ENCODE peak calls at places on chromosomes 4 and X, in nine cellular contexts. L, B, S, K, T, U, Y, O and P are unnamed samples. For H3K27me3 and H3K36me3, the result is how much of the 10 kb centered on the place peaks cover.

GRCh38 chr4:139900964-139901376 is 235.4 kb downstream of the MGST2 start:
- DNase-seq in L (no peak), B (no peak), S (no peak), K (no peak), T (no peak), U (no peak), Y (no peak), O (no peak), P (no peak)

GRCh38 chr4:124449881-124450280 is 262.7 kb downstream of the ANKRD50 start:
- DNase-seq in L (no peak), B (no peak), S (no peak), K (no peak), T (no peak), U (no peak), Y (no peak), O (no peak), P (no peak)

GRCh38 chrX:69163936-69164741 is 1.1 kb downstream of the PJA1 start:
- DNase-seq in L (peak), B (peak), S (no peak), K (peak), T (no peak), U (peak), Y (no peak), O (no peak), P (peak)

GRCh38 chr4:6410664-6411063 is 61.8 kb downstream of the PPP2R2C start:
- DNase-seq in L (no peak), B (no peak), S (no peak), K (no peak), T (no peak), U (no peak), Y (no peak), O (no peak), P (no peak)

GRCh38 chrX:139596068-139596467 is 65.5 kb downstream of the F9 start:
- DNase-seq in L (no peak), B (no peak), S (no peak), K (peak), T (no peak), U (no peak), Y (no peak), O (no peak), P (no peak)

GRCh38 chr4:83011779-83012630 is 1.4 kb upstream of the LIN54 start:
- DNase-seq in L (peak), B (peak), S (no peak), K (peak), T (peak), U (peak), Y (peak), O (no peak), P (no peak)

GRCh38 chrX:56233682-56234081 is 1.5 kb downstream of the KLF8 start:
- DNase-seq in L (peak), B (peak), S (peak), K (peak), T (peak), U (peak), Y (peak), O (peak), P (no peak)

GRCh38 chr4:118905546-118905945 is 16.9 kb downstream of the SYNPO2 start:
- DNase-seq in L (no peak), B (no peak), S (no peak), K (no peak), T (peak), U (no peak), Y (no peak), O (peak), P (no peak)

GRCh38 chr4:67437974-67438713 is 107.2 kb downstream of the CENPC start:
- DNase-seq in L (no peak), B (no peak), S (no peak), K (peak), T (no peak), U (no peak), Y (no peak), O (peak), P (no peak)

GRCh38 chr4:166277406-166277805 is 404.4 kb downstream of the TLL1 start:
- DNase-seq in L (no peak), B (no peak), S (no peak), K (no peak), T (no peak), U (no peak), Y (no peak), O (peak), P (no peak)

GRCh38 chrX:14420876-14421275 is 108.5 kb upstream of the GLRA2 start:
- DNase-seq in L (no peak), B (no peak), S (no peak), K (peak), T (no peak), U (no peak), Y (no peak), O (no peak), P (no peak)

GRCh38 chr4:185796176-185796575 is 15.8 kb downstream of the SORBS2 start:
- DNase-seq in L (no peak), B (no peak), S (no peak), K (no peak), T (no peak), U (no peak), Y (no peak), O (no peak), P (no peak)

GRCh38 chr4:40059362-40059761 is 2.7 kb downstream of the N4BP2 start:
- DNase-seq in L (no peak), B (no peak), S (no peak), K (no peak), T (no peak), U (no peak), Y (no peak), O (no peak), P (no peak)

GRCh38 chrX:119758682-119759332 is 419 bp downstream of the SOWAHD start:
- DNase-seq in L (peak), B (no peak), S (no peak), K (peak), T (no peak), U (peak), Y (no peak), O (no peak), P (peak)

GRCh38 chrX:1537031-1537715 is at the start of gene P2RY8:
- DNase-seq in L (peak), B (no peak), S (no peak), K (peak), T (peak), U (peak), Y (peak), O (no peak), P (peak)

GRCh38 chr4:176137626-176138025 is 57.8 kb downstream of the SPATA4 start:
- DNase-seq in L (no peak), B (no peak), S (no peak), K (no peak), T (no peak), U (no peak), Y (no peak), O (peak), P (no peak)

GRCh38 chrX:139204903-139205667 is 325.5 kb upstream of the F9 start:
- DNase-seq in L (no peak), B (peak), S (no peak), K (peak), T (peak), U (peak), Y (peak), O (peak), P (no peak)

GRCh38 chrX:110210417-110211139 is 107.3 kb downstream of the AMMECR1 start:
- DNase-seq in L (no peak), B (no peak), S (no peak), K (no peak), T (no peak), U (no peak), Y (no peak), O (peak), P (no peak)

GRCh38 chr4:164700471-164700870 is 53.5 kb upstream of the SMIM31 start:
- DNase-seq in L (no peak), B (peak), S (no peak), K (peak), T (peak), U (no peak), Y (no peak), O (no peak), P (no peak)

GRCh38 chr4:1511441-1512041 is 105.3 kb upstream of the NKX1-1 start:
- DNase-seq in L (peak), B (no peak), S (no peak), K (peak), T (peak), U (peak), Y (peak), O (no peak), P (no peak)

GRCh38 chr4:153785830-153786721 is 2.8 kb downstream of the SFRP2 start:
- DNase-seq in L (no peak), B (no peak), S (no peak), K (peak), T (no peak), U (no peak), Y (no peak), O (peak), P (no peak)

GRCh38 chr4:162322054-162322453 is 158.3 kb upstream of the FSTL5 start:
- DNase-seq in L (no peak), B (no peak), S (no peak), K (no peak), T (no peak), U (no peak), Y (no peak), O (no peak), P (no peak)

GRCh38 chr4:83510442-83510841 is 25.5 kb upstream of the GPAT3 start:
- DNase-seq in L (no peak), B (no peak), S (no peak), K (no peak), T (no peak), U (no peak), Y (no peak), O (no peak), P (no peak)

GRCh38 chr4:99960648-99961047 is 10.6 kb upstream of the H2AZ1 start:
- DNase-seq in L (no peak), B (no peak), S (no peak), K (peak), T (no peak), U (no peak), Y (no peak), O (no peak), P (no peak)

GRCh38 chrX:69501433-69501832 is 2.7 kb upstream of the NALF2 start:
- DNase-seq in L (no peak), B (no peak), S (no peak), K (peak), T (no peak), U (no peak), Y (no peak), O (no peak), P (no peak)

DNA sequence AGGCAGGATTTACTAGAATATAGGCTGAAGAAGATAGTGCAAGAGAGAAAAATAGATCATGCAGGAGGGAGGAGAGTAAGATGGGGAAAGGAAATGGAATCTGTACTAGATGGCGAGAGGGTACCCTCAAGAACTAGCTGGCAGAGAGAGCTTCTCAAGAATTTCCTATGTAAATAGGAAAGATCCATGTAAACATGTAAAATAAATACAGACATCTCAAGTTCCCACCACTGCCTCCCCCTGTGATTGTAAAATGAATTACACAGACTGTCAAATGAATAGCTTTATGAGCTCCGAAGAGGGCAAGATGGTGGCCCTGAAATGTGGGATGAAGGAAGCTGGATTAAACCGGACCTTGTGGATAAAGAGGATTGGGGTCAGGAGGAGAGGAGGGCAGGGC is 178.0 kb downstream of the PALLD start:
- DNase-seq in L (no peak), B (no peak), S (no peak), K (no peak), T (no peak), U (no peak), Y (no peak), O (no peak), P (no peak)
- TF ChIP-seq CTCF in L (no peak), B (no peak), S (no peak), K (no peak), T (no peak), U (no peak), Y (no peak), O (no peak), P (no peak)

DNA sequence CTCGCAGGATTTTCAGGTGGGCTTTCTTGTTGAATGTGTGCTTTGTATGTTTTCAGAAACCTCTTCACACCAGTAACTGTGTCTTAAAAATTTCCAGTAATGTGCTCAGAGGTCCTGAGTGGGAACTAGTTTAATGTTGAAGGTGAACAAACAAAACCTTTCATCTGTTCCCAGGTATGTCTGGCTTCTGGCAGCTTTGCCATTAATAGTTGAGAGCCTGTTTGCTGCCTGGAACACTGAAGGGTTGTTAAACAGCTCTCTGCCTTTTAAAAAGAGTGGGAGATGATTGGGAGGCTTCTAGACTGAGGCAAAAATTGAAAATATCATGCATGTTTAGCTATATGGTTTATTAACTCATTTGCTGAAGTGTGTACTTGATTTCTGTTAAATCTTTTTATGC is 161.2 kb upstream of the AGTR2 start:
- DNase-seq in L (no peak), B (peak), S (no peak), K (no peak), T (no peak), U (no peak), Y (no peak), O (no peak), P (no peak)
- H3K27me3 ChIP-seq in L (under half), B (under half), S (under half), K (under half), T (under half), U (under half), Y (under half), O (under half), P (under half)

GRCh38 chr4:184424279-184424678 is 50.1 kb downstream of the IRF2 start:
- DNase-seq in L (no peak), B (no peak), S (no peak), K (no peak), T (no peak), U (no peak), Y (no peak), O (no peak), P (no peak)

GRCh38 chr4:184420881-184421416 is 53.4 kb downstream of the IRF2 start:
- DNase-seq in L (no peak), B (no peak), S (no peak), K (peak), T (no peak), U (no peak), Y (no peak), O (no peak), P (no peak)

GRCh38 chr4:184421558-184422155 is 52.7 kb downstream of the IRF2 start:
- DNase-seq in L (no peak), B (no peak), S (no peak), K (no peak), T (no peak), U (no peak), Y (no peak), O (no peak), P (no peak)

GRCh38 chr4:184423003-184423686 is 51.2 kb downstream of the IRF2 start:
- DNase-seq in L (no peak), B (no peak), S (no peak), K (no peak), T (no peak), U (no peak), Y (no peak), O (no peak), P (no peak)

DNA sequence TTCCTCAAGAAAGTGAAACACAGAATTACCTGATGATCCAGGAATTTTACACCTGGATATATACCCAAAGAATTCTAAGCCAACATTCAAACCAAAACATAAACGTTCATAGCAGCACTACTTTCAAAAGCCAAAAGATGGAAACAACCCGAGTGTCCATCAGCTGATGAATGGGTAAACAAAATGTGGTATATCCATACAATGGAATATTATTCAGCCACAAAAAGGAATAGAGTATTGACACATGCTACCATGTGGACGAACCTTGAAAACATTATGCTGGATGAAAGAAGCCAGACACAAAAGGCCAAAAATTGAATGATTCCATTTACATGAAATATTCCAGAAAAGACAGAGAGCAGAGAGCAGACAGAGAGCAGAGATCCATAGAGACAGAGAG is 52.0 kb downstream of the IRF2 start:
- DNase-seq in L (no peak), B (no peak), S (no peak), K (no peak), T (no peak), U (no peak), Y (no peak), O (no peak), P (no peak)
- H3K36me3 ChIP-seq in L (half or more), B (under half), S (under half), K (under half), T (under half), U (half or more), Y (half or more), O (under half), P (under half)

DNA sequence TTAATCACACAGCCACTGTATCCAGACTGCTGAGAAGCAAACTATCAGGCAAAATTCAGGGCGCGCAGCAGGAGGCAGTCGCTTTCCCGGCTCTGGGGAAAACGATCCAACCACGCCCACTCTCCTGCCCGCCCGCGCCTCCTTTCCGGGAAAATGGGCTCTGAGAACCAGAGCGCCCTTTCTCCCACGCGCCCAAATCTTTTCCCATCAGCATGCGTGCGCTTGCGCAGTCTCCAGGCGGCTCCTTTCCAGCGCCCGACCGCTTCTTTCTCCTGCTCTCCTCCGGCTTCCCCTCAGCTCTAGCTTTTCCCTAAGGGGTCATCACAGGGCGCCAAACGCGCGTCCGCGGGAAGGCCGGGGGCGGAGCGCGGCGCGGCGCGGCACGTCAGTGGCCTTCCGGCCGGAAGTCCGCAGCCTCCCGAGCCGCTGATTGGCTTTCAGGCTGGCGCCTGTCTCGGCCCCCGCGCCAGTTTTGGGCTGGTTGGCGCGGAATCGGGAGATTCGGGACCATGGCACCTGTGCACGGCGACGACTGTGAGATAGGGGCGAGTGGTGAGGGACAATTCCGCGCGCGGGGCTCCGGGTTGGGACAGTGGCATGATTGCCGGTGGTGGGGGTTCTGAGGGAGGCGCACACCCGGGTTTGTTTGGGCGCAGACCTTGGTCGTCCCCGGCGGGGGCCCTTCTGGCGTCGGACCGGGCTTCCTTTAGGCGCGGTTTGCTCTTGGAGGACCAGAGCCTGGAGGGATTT is at the start of gene POLA1:
- DNase-seq in L (peak), B (peak), S (peak), K (peak), T (peak), U (peak), Y (peak), O (peak), P (peak)
- TF ChIP-seq CTCF in L (no peak), B (no peak), S (peak), K (no peak), T (no peak), U (peak), Y (no peak), O (no peak), P (no peak)